ENCODE peak calls at places on chromosome 5, in five cellular contexts. One of them, this sample, is unnamed.

GRCh38 chr5:181191526-181192336 is 13.3 kb downstream of the TRIM7 start:
- DNase-seq in Peyer's patch: peak; percentile 98
- DNase-seq in fibroblast of mammary gland: peak; percentile 94
- DNase-seq in IMR-90: peak; percentile 94
- DNase-seq in tibial artery: peak; percentile 98
- DNase-seq in this sample: peak; percentile 100

GRCh38 chr5:27038476-27038875 is at the start of gene CDH9:
- DNase-seq in Peyer's patch: no peak
- DNase-seq in fibroblast of mammary gland: no peak
- DNase-seq in IMR-90: no peak
- DNase-seq in tibial artery: no peak
- DNase-seq in this sample: no peak

GRCh38 chr5:175815126-175815913 is 56.1 kb upstream of the CPLX2 start:
- DNase-seq in tibial artery: no peak
- DNase-seq in fibroblast of mammary gland: no peak
- DNase-seq in Peyer's patch: no peak
- DNase-seq in IMR-90: no peak
- DNase-seq in this sample: no peak

GRCh38 chr5:132674671-132675506 is 1.1 kb downstream of the IL4 start:
- DNase-seq in IMR-90: peak; percentile 98
- DNase-seq in fibroblast of mammary gland: peak; percentile 96
- DNase-seq in tibial artery: peak; percentile 68
- DNase-seq in Peyer's patch: no peak
- DNase-seq in this sample: no peak

GRCh38 chr5:156479864-156480263 is 152.9 kb downstream of the SGCD start:
- DNase-seq in fibroblast of mammary gland: peak; percentile 85
- DNase-seq in IMR-90: peak; percentile 92
- DNase-seq in tibial artery: no peak
- DNase-seq in Peyer's patch: no peak
- DNase-seq in this sample: peak; percentile 40

GRCh38 chr5:127002390-127002789 is 28.0 kb downstream of the MARCHF3 start:
- DNase-seq in IMR-90: peak; percentile 34
- DNase-seq in Peyer's patch: no peak
- DNase-seq in fibroblast of mammary gland: peak; percentile 25
- DNase-seq in tibial artery: no peak
- DNase-seq in this sample: no peak

GRCh38 chr5:176619203-176619568 is 9.2 kb upstream of the GPRIN1 start:
- DNase-seq in tibial artery: no peak
- DNase-seq in Peyer's patch: peak; percentile 70
- DNase-seq in IMR-90: peak; percentile 86
- DNase-seq in fibroblast of mammary gland: peak; percentile 82
- DNase-seq in this sample: no peak

GRCh38 chr5:10701567-10702039 is 59.4 kb downstream of the DAP start:
- DNase-seq in tibial artery: no peak
- DNase-seq in IMR-90: peak; percentile 71
- DNase-seq in fibroblast of mammary gland: peak; percentile 70
- DNase-seq in Peyer's patch: no peak
- DNase-seq in this sample: no peak

GRCh38 chr5:152529456-152529855 is 124.4 kb upstream of the NMUR2 start:
- DNase-seq in Peyer's patch: no peak
- DNase-seq in IMR-90: no peak
- DNase-seq in tibial artery: no peak
- DNase-seq in fibroblast of mammary gland: no peak
- DNase-seq in this sample: no peak

GRCh38 chr5:138461343-138462125 is 3.7 kb upstream of the EGR1 start:
- DNase-seq in tibial artery: no peak
- DNase-seq in IMR-90: peak; percentile 87
- DNase-seq in fibroblast of mammary gland: peak; percentile 91
- DNase-seq in Peyer's patch: no peak
- DNase-seq in this sample: peak; percentile 43

GRCh38 chr5:175766963-175767362 is 104.4 kb upstream of the CPLX2 start:
- DNase-seq in tibial artery: no peak
- DNase-seq in Peyer's patch: no peak
- DNase-seq in IMR-90: no peak
- DNase-seq in fibroblast of mammary gland: no peak
- DNase-seq in this sample: no peak

GRCh38 chr5:56852228-56853000 is 37.1 kb downstream of the MAP3K1 start:
- DNase-seq in tibial artery: no peak
- DNase-seq in fibroblast of mammary gland: peak; percentile 21
- DNase-seq in Peyer's patch: no peak
- DNase-seq in IMR-90: peak; percentile 65
- DNase-seq in this sample: no peak

GRCh38 chr5:15610216-15610615 is 110.2 kb downstream of the FBXL7 start:
- DNase-seq in IMR-90: no peak
- DNase-seq in Peyer's patch: no peak
- DNase-seq in tibial artery: no peak
- DNase-seq in fibroblast of mammary gland: no peak
- DNase-seq in this sample: no peak

GRCh38 chr5:176693477-176693851 is 46.2 kb downstream of the TSPAN17 start:
- DNase-seq in tibial artery: no peak
- DNase-seq in Peyer's patch: no peak
- DNase-seq in IMR-90: no peak
- DNase-seq in fibroblast of mammary gland: no peak
- DNase-seq in this sample: no peak

GRCh38 chr5:121503111-121503840 is 348.4 kb upstream of the FTMT start:
- DNase-seq in Peyer's patch: no peak
- DNase-seq in tibial artery: no peak
- DNase-seq in IMR-90: no peak
- DNase-seq in fibroblast of mammary gland: peak; percentile 1
- DNase-seq in this sample: no peak

GRCh38 chr5:56977034-56977433 is 25.1 kb upstream of the MIER3 start:
- DNase-seq in tibial artery: no peak
- DNase-seq in Peyer's patch: no peak
- DNase-seq in IMR-90: no peak
- DNase-seq in fibroblast of mammary gland: no peak
- DNase-seq in this sample: no peak

GRCh38 chr5:170436335-170436734 is 47.2 kb upstream of the KCNMB1 start:
- DNase-seq in IMR-90: no peak
- DNase-seq in tibial artery: no peak
- DNase-seq in Peyer's patch: no peak
- DNase-seq in fibroblast of mammary gland: no peak
- DNase-seq in this sample: no peak

GRCh38 chr5:151897896-151898295 is 26.8 kb downstream of the GLRA1 start:
- DNase-seq in tibial artery: no peak
- DNase-seq in Peyer's patch: no peak
- DNase-seq in fibroblast of mammary gland: no peak
- DNase-seq in IMR-90: no peak
- DNase-seq in this sample: no peak

GRCh38 chr5:51383494-51384081 is 340 bp downstream of the ISL1 start:
- DNase-seq in tibial artery: no peak
- DNase-seq in IMR-90: no peak
- DNase-seq in Peyer's patch: no peak
- DNase-seq in fibroblast of mammary gland: no peak
- DNase-seq in this sample: no peak

GRCh38 chr5:109345699-109346098 is 64.1 kb downstream of the PJA2 start:
- DNase-seq in Peyer's patch: no peak
- DNase-seq in fibroblast of mammary gland: peak; percentile 52
- DNase-seq in IMR-90: no peak
- DNase-seq in tibial artery: no peak
- DNase-seq in this sample: no peak

GRCh38 chr5:114782869-114783268 is 386.8 kb downstream of the TRIM36 start:
- DNase-seq in fibroblast of mammary gland: peak; percentile 21
- DNase-seq in IMR-90: no peak
- DNase-seq in Peyer's patch: no peak
- DNase-seq in tibial artery: peak; percentile 67
- DNase-seq in this sample: no peak

GRCh38 chr5:33816791-33817190 is 75.0 kb downstream of the ADAMTS12 start:
- DNase-seq in Peyer's patch: no peak
- DNase-seq in tibial artery: no peak
- DNase-seq in fibroblast of mammary gland: peak; percentile 63
- DNase-seq in IMR-90: peak; percentile 75
- DNase-seq in this sample: no peak

DNA sequence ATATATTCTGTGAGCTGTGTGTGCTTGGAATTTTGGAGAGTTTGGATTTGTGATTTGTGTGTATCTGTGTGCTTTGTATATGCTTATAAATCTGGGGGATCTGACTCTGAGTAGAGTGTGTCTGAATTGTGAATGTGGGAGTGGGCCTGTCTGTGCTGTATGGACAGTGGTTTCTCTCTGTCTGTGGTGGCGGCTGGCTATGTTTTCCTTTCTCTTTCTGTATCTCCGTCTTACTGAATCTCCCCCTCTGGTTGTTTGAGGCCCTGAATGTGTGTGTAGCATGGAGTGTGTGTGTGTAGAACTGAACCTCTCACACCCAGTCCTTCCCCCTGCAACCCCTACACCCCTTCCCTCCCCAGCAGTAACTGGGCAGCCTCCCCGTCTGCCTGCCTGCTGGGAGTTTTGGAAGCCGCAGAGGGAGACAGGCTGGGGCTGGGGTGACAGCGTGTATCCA is 4.7 kb downstream of the CXXC5 start:
- DNase-seq in Peyer's patch: no peak
- DNase-seq in tibial artery: no peak
- DNase-seq in IMR-90: no peak
- DNase-seq in fibroblast of mammary gland: peak; percentile 26
- DNase-seq in this sample: no peak
- H3K4me3 ChIP-seq in Peyer's patch: peak overlapping the region; percentile 10
- H3K4me3 ChIP-seq in tibial artery: peak overlapping the region; percentile 71
- H3K4me3 ChIP-seq in IMR-90: no peak overlapping the region
- H3K4me3 ChIP-seq in fibroblast of mammary gland: peak overlapping the region; percentile 5
- H3K4me3 ChIP-seq in this sample: no peak overlapping the region

GRCh38 chr5:141155540-141156374 is 5.9 kb downstream of the PCDHB6 start:
- DNase-seq in Peyer's patch: no peak
- DNase-seq in tibial artery: no peak
- DNase-seq in fibroblast of mammary gland: no peak
- DNase-seq in IMR-90: no peak
- DNase-seq in this sample: no peak

GRCh38 chr5:141150993-141151325 is 1.1 kb downstream of the PCDHB6 start:
- DNase-seq in fibroblast of mammary gland: no peak
- DNase-seq in tibial artery: no peak
- DNase-seq in Peyer's patch: no peak
- DNase-seq in IMR-90: no peak
- DNase-seq in this sample: no peak

GRCh38 chr5:141150215-141150992 is 547 bp downstream of the PCDHB6 start:
- DNase-seq in IMR-90: no peak
- DNase-seq in Peyer's patch: no peak
- DNase-seq in tibial artery: no peak
- DNase-seq in fibroblast of mammary gland: no peak
- DNase-seq in this sample: no peak

DNA sequence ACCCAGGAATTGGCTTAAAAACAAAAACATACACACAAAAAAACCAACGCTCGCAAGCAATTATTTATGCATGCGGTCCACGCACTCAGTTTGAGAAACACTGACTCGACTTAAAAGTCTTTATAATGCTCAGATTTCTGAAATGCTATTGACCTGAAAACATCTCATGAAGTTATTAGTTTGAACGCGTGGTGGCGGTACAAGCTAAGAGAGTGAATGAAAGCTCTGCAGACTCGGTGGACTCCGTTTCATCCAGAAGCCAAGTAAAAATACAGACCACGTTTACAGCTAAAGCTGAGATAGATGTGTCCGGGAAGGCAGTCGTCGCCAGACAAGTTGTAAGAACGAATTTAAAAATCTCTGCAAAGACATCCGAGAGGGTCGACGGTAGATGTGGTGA is at the start of gene PCDHB6:
- DNase-seq in Peyer's patch: no peak
- DNase-seq in fibroblast of mammary gland: peak; percentile 6
- DNase-seq in tibial artery: no peak
- DNase-seq in IMR-90: peak; percentile 3
- DNase-seq in this sample: no peak
- H3K4me3 ChIP-seq in Peyer's patch: no peak within 1 kb of the TSS
- H3K4me3 ChIP-seq in fibroblast of mammary gland: no peak within 1 kb of the TSS
- H3K4me3 ChIP-seq in tibial artery: peak within 1 kb of the TSS; percentile 1
- H3K4me3 ChIP-seq in IMR-90: peak within 1 kb of the TSS; percentile 25
- H3K4me3 ChIP-seq in this sample: no peak within 1 kb of the TSS

GRCh38 chr5:131473731-131474130 is 161.3 kb downstream of the RAPGEF6 start:
- DNase-seq in fibroblast of mammary gland: no peak
- DNase-seq in tibial artery: no peak
- DNase-seq in IMR-90: no peak
- DNase-seq in Peyer's patch: no peak
- DNase-seq in this sample: no peak

GRCh38 chr5:131475416-131476045 is 159.5 kb downstream of the RAPGEF6 start:
- DNase-seq in fibroblast of mammary gland: no peak
- DNase-seq in tibial artery: no peak
- DNase-seq in Peyer's patch: no peak
- DNase-seq in IMR-90: peak; percentile 25
- DNase-seq in this sample: no peak
- H3K4me3 ChIP-seq in fibroblast of mammary gland: no peak overlapping the region
- H3K4me3 ChIP-seq in tibial artery: no peak overlapping the region
- H3K4me3 ChIP-seq in Peyer's patch: no peak overlapping the region
- H3K4me3 ChIP-seq in IMR-90: no peak overlapping the region
- H3K4me3 ChIP-seq in this sample: no peak overlapping the region

GRCh38 chr5:149409268-149409948 is 30.3 kb upstream of the IL17B start:
- DNase-seq in IMR-90: no peak
- DNase-seq in fibroblast of mammary gland: no peak
- DNase-seq in tibial artery: peak; percentile 51
- DNase-seq in Peyer's patch: no peak
- DNase-seq in this sample: no peak
- H3K4me3 ChIP-seq in IMR-90: peak overlapping the region; percentile 63
- H3K4me3 ChIP-seq in fibroblast of mammary gland: no peak overlapping the region
- H3K4me3 ChIP-seq in tibial artery: peak overlapping the region; percentile 94
- H3K4me3 ChIP-seq in Peyer's patch: peak overlapping the region; percentile 48
- H3K4me3 ChIP-seq in this sample: no peak overlapping the region

DNA sequence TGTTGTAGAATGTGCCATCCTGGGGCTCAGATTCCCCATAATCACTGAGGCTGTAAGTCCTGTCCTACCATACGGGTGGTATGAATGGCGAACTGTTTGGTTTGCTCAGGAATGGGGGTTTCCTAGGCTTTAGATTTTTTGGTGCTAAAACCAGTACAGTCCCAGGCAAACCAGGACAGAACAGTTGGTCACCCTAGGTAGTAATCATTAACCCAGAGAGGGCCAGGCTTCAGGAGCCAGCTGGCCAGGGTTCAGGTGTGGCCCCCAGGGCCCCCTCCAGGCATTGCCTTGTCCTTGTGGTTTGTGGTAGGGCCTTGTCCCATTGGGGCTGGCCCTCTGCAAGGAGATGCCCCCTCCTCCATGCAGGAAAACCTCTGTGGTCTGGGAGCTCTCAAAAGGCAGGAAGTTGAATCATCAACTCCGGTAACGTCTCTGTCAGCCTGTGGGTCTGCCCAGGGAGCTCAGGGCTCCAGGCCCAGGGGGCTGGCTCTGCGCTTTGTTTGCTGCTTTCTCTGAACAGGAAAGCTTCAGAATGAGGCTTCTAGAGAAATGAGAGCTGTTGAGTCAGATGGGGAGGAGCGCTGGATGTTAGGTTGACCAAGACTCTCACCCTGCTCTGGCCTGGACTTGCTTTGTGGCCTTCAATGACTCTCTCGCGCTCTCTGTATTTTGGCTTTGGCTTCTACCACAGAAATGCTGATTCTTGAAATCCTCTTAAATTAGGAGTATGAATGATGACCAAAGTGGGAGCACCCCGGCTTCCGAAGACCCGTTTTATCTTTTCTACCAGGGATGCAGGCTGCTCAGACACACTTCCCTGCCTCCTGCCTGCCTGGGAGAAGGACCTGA is 22.2 kb upstream of the JADE2 start:
- DNase-seq in Peyer's patch: peak; percentile 58
- DNase-seq in tibial artery: peak; percentile 87
- DNase-seq in fibroblast of mammary gland: peak; percentile 99
- DNase-seq in IMR-90: peak; percentile 99
- DNase-seq in this sample: peak; percentile 63
- H3K4me3 ChIP-seq in Peyer's patch: no peak overlapping the region
- H3K4me3 ChIP-seq in tibial artery: no peak overlapping the region
- H3K4me3 ChIP-seq in fibroblast of mammary gland: no peak overlapping the region
- H3K4me3 ChIP-seq in IMR-90: no peak overlapping the region
- H3K4me3 ChIP-seq in this sample: no peak overlapping the region